ENCODE peak calls at places on chromosome 17, in four cellular contexts. X is neural crest cell, T is MCF 10A, U is sigmoid colon. N is an unnamed sample.

GRCh38 chr17:48613862-48614694 is 1.0 kb downstream of the HOXB8 start:
- DNase-seq in X (no peak), U (no peak), T (no peak), N (no peak)

GRCh38 chr17:42053701-42054100 is 3.3 kb upstream of the C17orf113 start:
- DNase-seq in U (no peak), X (no peak), T (no peak), N (no peak)

GRCh38 chr17:2899911-2900310 is 103.7 kb downstream of the RAP1GAP2 start:
- DNase-seq in U (no peak), T (no peak), X (no peak), N (no peak)

GRCh38 chr17:28078443-28079229 is 36.2 kb downstream of the NLK start:
- DNase-seq in U (no peak), T (no peak), X (no peak), N (no peak)

GRCh38 chr17:44198721-44199552 is 747 bp downstream of the ATXN7L3 start:
- DNase-seq in U (peak; percentile 81), X (peak; percentile 41), T (peak; percentile 43), N (peak; percentile 48)

GRCh38 chr17:29722411-29723198 is 99.9 kb upstream of the CORO6 start:
- DNase-seq in T (peak; percentile 10), U (peak; percentile 78), X (no peak), N (peak; percentile 56)

GRCh38 chr17:45432405-45433113 is at the start of gene ARHGAP27:
- DNase-seq in U (peak; percentile 76), X (no peak), T (no peak), N (peak; percentile 69)

GRCh38 chr17:76154935-76155845 is 14.1 kb upstream of the FOXJ1 start:
- DNase-seq in U (no peak), T (no peak), X (no peak), N (no peak)

GRCh38 chr17:61338000-61338864 is 61.4 kb upstream of the TBX2 start:
- DNase-seq in T (peak; percentile 62), U (no peak), X (no peak), N (no peak)

GRCh38 chr17:55527520-55528118 is 16.4 kb upstream of the SMIM36 start:
- DNase-seq in U (no peak), T (peak; percentile 55), X (peak; percentile 25), N (no peak)

GRCh38 chr17:13646969-13647368 is 45.2 kb upstream of the HS3ST3A1 start:
- DNase-seq in X (no peak), U (no peak), T (no peak), N (no peak)

GRCh38 chr17:3039748-3040147 is 23.7 kb downstream of the OR1D5 start:
- DNase-seq in U (no peak), T (no peak), X (no peak), N (peak; percentile 20)

GRCh38 chr17:63675607-63676539 is 24.1 kb downstream of the LIMD2 start:
- DNase-seq in T (peak; percentile 89), U (peak; percentile 84), X (no peak), N (peak; percentile 89)

GRCh38 chr17:15463363-15463762 is 4.1 kb downstream of the CDRT4 start:
- DNase-seq in T (peak; percentile 68), X (no peak), U (peak; percentile 78), N (peak; percentile 42)

GRCh38 chr17:73820686-73821448 is 176.6 kb upstream of the SDK2 start:
- DNase-seq in T (no peak), X (peak; percentile 18), U (peak; percentile 12), N (no peak)

GRCh38 chr17:71329310-71330098 is 791.3 kb upstream of the SOX9 start:
- DNase-seq in U (no peak), X (no peak), T (no peak), N (no peak)

GRCh38 chr17:44219126-44219635 is 294 bp downstream of the UBTF start:
- DNase-seq in T (peak; percentile 71), X (no peak), U (peak; percentile 82), N (peak; percentile 62)

GRCh38 chr17:50187403-50187735 is 14.1 kb downstream of the COL1A1 start:
- DNase-seq in X (no peak), T (no peak), U (no peak), N (no peak)

GRCh38 chr17:35094902-35095301 is 24.8 kb downstream of the RAD51D start:
- DNase-seq in T (peak; percentile 91), X (no peak), U (no peak), N (no peak)

GRCh38 chr17:57518587-57519118 is 226.4 kb downstream of the CCDC182 start:
- DNase-seq in X (no peak), U (no peak), T (no peak), N (no peak)

GRCh38 chr17:63760771-63761539 is 12.4 kb downstream of the CCDC47 start:
- DNase-seq in U (no peak), T (no peak), X (no peak), N (no peak)

GRCh38 chr17:76122411-76123126 is 18.5 kb downstream of the FOXJ1 start:
- DNase-seq in X (no peak), T (no peak), U (peak; percentile 55), N (no peak)

GRCh38 chr17:52105601-52106000 is 52.9 kb downstream of the CA10 start:
- DNase-seq in X (no peak), U (no peak), T (no peak), N (no peak)

GRCh38 chr17:78324391-78325075 is 35.3 kb downstream of the SOCS3 start:
- DNase-seq in X (peak; percentile 46), U (peak; percentile 94), T (no peak), N (peak; percentile 56)

GRCh38 chr17:83180264-83180995 is 101.0 kb downstream of the METRNL start:
- DNase-seq in X (no peak), T (no peak), U (peak; percentile 42), N (peak; percentile 26)

GRCh38 chr17:15909481-15909991 is 35.4 kb upstream of the ADORA2B start:
- DNase-seq in T (no peak), U (no peak), X (no peak), N (no peak)

GRCh38 chr17:75785770-75786538 is 1.3 kb downstream of the UNK start:
- DNase-seq in X (no peak), T (no peak), U (peak; percentile 48), N (no peak)

GRCh38 chr17:15177343-15177742 is 87.8 kb downstream of the PMP22 start:
- DNase-seq in U (no peak), T (no peak), X (no peak), N (no peak)

GRCh38 chr17:77245162-77245926 is 104.6 kb downstream of the SEC14L1 start:
- DNase-seq in U (no peak), T (no peak), X (no peak), N (no peak)

GRCh38 chr17:60392845-60393702 is 1.1 kb upstream of the USP32 start:
- DNase-seq in U (peak; percentile 70), X (peak; percentile 6), T (peak; percentile 67), N (peak; percentile 58)

GRCh38 chr17:2982854-2983636 is 80.4 kb downstream of the OR1D5 start:
- DNase-seq in X (no peak), T (no peak), U (peak; percentile 95), N (peak; percentile 53)

GRCh38 chr17:16449121-16449570 is 33.8 kb downstream of the TRPV2 start:
- DNase-seq in X (no peak), U (no peak), T (peak; percentile 41), N (no peak)

GRCh38 chr17:49399995-49400394 is 14.7 kb downstream of the PHB1 start:
- DNase-seq in U (no peak), T (no peak), X (no peak), N (no peak)

GRCh38 chr17:58986005-58986404 is 120.7 kb downstream of the TRIM37 start:
- DNase-seq in X (no peak), T (no peak), U (no peak), N (no peak)

GRCh38 chr17:74935585-74936469 is at the start of gene OTOP3:
- DNase-seq in T (no peak), X (no peak), U (no peak), N (no peak)

GRCh38 chr17:81349397-81350319 is 45.6 kb upstream of the BAHCC1 start:
- DNase-seq in T (peak; percentile 60), X (no peak), U (no peak), N (no peak)

GRCh38 chr17:19024101-19025078 is 19.8 kb upstream of the FAM83G start:
- DNase-seq in U (peak; percentile 30), T (peak; percentile 30), X (no peak), N (no peak)

GRCh38 chr17:2693561-2694380 is 17.8 kb downstream of the CLUH start:
- DNase-seq in T (no peak), U (peak; percentile 60), X (no peak), N (no peak)

GRCh38 chr17:83155128-83156081 is 76.0 kb downstream of the METRNL start:
- DNase-seq in U (peak; percentile 83), T (peak; percentile 23), X (no peak), N (peak; percentile 29)

GRCh38 chr17:50609376-50610074 is 25.2 kb upstream of the ABCC3 start:
- DNase-seq in U (no peak), T (no peak), X (no peak), N (no peak)

N was measured in lung.